ENCODE peak calls at places on chromosomes 11 and 22, in eight cellular contexts. One of them, this sample, is unnamed.

GRCh38 chr22:29136715-29137700 is 64.2 kb downstream of the KREMEN1 start:
- DNase-seq in cardiac muscle cell: no peak
- DNase-seq in HFFc6: no peak
- DNase-seq in activated B cell treated with CpG ODN at 0.5 μM for 24 hours: no peak
- DNase-seq in endothelial cell: no peak
- DNase-seq in osteocyte: no peak
- DNase-seq in A549: no peak
- DNase-seq in stomach: no peak
- DNase-seq in this sample: no peak

GRCh38 chr11:57348636-57349323 is 10.6 kb downstream of the P2RX3 start:
- DNase-seq in activated B cell treated with CpG ODN at 0.5 μM for 24 hours: no peak
- DNase-seq in stomach: no peak
- DNase-seq in endothelial cell: no peak
- DNase-seq in cardiac muscle cell: no peak
- DNase-seq in A549: no peak
- DNase-seq in osteocyte: no peak
- DNase-seq in HFFc6: no peak
- DNase-seq in this sample: no peak

GRCh38 chr11:67347964-67348749 is 5.2 kb downstream of the POLD4 start:
- DNase-seq in HFFc6: no peak
- DNase-seq in A549: peak; percentile 16
- DNase-seq in cardiac muscle cell: peak; percentile 43
- DNase-seq in activated B cell treated with CpG ODN at 0.5 μM for 24 hours: no peak
- DNase-seq in osteocyte: no peak
- DNase-seq in endothelial cell: no peak
- DNase-seq in stomach: no peak
- DNase-seq in this sample: no peak

GRCh38 chr11:68542617-68543016 is 82.1 kb downstream of the PPP6R3 start:
- DNase-seq in osteocyte: no peak
- DNase-seq in endothelial cell: no peak
- DNase-seq in cardiac muscle cell: peak; percentile 77
- DNase-seq in activated B cell treated with CpG ODN at 0.5 μM for 24 hours: no peak
- DNase-seq in HFFc6: peak; percentile 88
- DNase-seq in stomach: no peak
- DNase-seq in A549: no peak
- DNase-seq in this sample: no peak

GRCh38 chr11:17786824-17787525 is 52.4 kb downstream of the KCNC1 start:
- DNase-seq in endothelial cell: no peak
- DNase-seq in cardiac muscle cell: peak; percentile 15
- DNase-seq in stomach: no peak
- DNase-seq in HFFc6: peak; percentile 77
- DNase-seq in osteocyte: no peak
- DNase-seq in activated B cell treated with CpG ODN at 0.5 μM for 24 hours: no peak
- DNase-seq in A549: no peak
- DNase-seq in this sample: no peak

GRCh38 chr11:117218133-117218915 is 13.5 kb downstream of the PCSK7 start:
- DNase-seq in osteocyte: no peak
- DNase-seq in cardiac muscle cell: peak; percentile 97
- DNase-seq in endothelial cell: no peak
- DNase-seq in activated B cell treated with CpG ODN at 0.5 μM for 24 hours: no peak
- DNase-seq in HFFc6: no peak
- DNase-seq in A549: no peak
- DNase-seq in stomach: no peak
- DNase-seq in this sample: no peak

GRCh38 chr11:126989942-126990715 is 10.4 kb downstream of the KIRREL3 start:
- DNase-seq in activated B cell treated with CpG ODN at 0.5 μM for 24 hours: peak; percentile 32
- DNase-seq in osteocyte: peak; percentile 92
- DNase-seq in endothelial cell: peak; percentile 84
- DNase-seq in cardiac muscle cell: peak; percentile 73
- DNase-seq in stomach: peak; percentile 72
- DNase-seq in A549: peak; percentile 69
- DNase-seq in HFFc6: peak; percentile 64
- DNase-seq in this sample: peak; percentile 82

GRCh38 chr11:441418-442274 is at the start of gene ANO9:
- DNase-seq in endothelial cell: no peak
- DNase-seq in A549: no peak
- DNase-seq in cardiac muscle cell: no peak
- DNase-seq in osteocyte: no peak
- DNase-seq in stomach: peak; percentile 81
- DNase-seq in activated B cell treated with CpG ODN at 0.5 μM for 24 hours: peak; percentile 47
- DNase-seq in HFFc6: no peak
- DNase-seq in this sample: no peak

DNA sequence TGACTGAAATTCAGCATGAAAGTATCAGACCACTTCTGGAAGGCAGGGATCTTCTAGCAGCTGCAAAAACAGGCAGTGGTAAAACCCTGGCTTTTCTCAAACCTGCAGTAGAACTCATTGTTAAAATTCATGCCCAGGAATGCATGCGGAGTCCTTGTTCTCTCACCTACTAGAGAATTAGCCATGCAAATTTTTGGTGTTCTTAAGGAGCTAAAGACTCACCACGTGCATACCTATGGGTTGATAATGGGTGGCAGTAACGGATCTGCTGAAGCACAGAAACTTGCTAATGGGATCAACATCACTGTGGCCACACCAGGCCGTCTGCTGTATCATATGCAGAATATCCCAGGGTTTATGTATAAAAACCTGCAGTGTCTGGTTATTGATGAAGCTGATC is 19.1 kb downstream of the ZBTB44 start:
- DNase-seq in activated B cell treated with CpG ODN at 0.5 μM for 24 hours: no peak
- DNase-seq in endothelial cell: no peak
- DNase-seq in osteocyte: no peak
- DNase-seq in stomach: no peak
- DNase-seq in HFFc6: no peak
- DNase-seq in cardiac muscle cell: no peak
- DNase-seq in A549: no peak
- DNase-seq in this sample: no peak
- TF ChIP-seq CTCF in activated B cell treated with CpG ODN at 0.5 μM for 24 hours: no peak
- TF ChIP-seq CTCF in endothelial cell: no peak
- TF ChIP-seq CTCF in osteocyte: no peak
- TF ChIP-seq CTCF in stomach: no peak
- TF ChIP-seq CTCF in HFFc6: no peak
- TF ChIP-seq CTCF in cardiac muscle cell: no peak
- TF ChIP-seq CTCF in A549: no peak
- TF ChIP-seq CTCF in this sample: no peak

DNA sequence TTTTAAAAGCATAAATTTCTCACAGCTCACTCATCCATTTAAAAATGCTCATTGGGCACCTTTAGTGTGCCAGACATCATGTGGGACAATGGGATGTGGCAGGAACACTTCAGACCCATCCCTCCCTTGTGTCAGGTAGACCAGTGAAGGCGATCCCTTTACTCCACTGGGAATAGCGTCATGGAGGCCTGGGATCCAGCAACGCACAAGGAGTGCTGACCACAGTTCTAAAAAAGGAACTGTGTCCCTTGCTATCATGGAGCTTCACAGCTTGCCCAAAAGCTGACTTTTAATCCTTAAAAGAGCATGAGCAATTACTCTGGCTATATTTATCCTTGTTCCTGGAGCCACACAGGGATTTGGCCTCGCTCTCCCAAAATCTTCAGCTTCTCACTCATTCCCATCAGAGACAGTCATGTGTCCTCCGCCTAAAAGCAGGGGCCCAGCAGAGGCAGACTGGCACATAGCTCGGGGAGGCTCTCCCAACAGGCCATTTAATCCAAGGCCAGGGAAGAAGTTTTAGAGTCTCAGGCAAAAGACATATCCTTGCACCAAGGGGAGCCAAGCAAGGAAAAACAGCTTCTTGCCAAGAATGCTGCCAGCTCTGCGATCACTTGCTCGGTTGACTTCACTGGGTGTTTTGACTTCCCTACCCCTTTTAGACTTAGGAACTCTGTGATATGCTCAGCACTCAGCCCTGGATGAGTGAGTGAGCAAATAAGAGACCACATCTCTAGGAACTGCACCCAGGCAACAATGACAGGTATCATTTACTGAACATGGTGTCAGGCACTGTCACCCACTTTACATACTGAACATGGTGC is 3.5 kb upstream of the IRAG1 start:
- DNase-seq in HFFc6: no peak
- DNase-seq in endothelial cell: no peak
- DNase-seq in A549: no peak
- DNase-seq in osteocyte: no peak
- DNase-seq in stomach: no peak
- DNase-seq in cardiac muscle cell: no peak
- DNase-seq in activated B cell treated with CpG ODN at 0.5 μM for 24 hours: no peak
- DNase-seq in this sample: no peak
- TF ChIP-seq CTCF in HFFc6: no peak
- TF ChIP-seq CTCF in endothelial cell: no peak
- TF ChIP-seq CTCF in A549: no peak
- TF ChIP-seq CTCF in osteocyte: no peak
- TF ChIP-seq CTCF in stomach: no peak
- TF ChIP-seq CTCF in cardiac muscle cell: no peak
- TF ChIP-seq CTCF in activated B cell treated with CpG ODN at 0.5 μM for 24 hours: no peak
- TF ChIP-seq CTCF in this sample: no peak

DNA sequence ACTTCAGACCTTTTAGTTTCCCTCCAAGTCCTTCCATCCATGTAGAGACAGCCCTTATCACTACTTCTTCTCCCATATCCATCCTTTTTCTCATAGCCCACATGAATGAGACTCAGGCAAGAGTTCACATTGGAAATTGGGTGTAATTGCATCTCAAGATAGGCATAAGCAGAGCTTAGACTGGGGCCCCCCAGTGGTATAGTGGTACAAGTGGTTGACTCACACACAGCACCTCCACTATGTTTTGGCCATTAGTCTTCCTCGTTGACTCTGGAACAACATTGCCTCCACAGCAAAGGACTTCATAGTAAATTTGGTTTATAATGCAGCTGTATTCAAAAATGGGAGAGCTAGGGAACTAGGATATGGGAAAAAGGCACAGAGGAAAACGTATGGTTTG is 2.6 kb downstream of the UBQLN3 start:
- DNase-seq in activated B cell treated with CpG ODN at 0.5 μM for 24 hours: no peak
- DNase-seq in osteocyte: no peak
- DNase-seq in endothelial cell: no peak
- DNase-seq in HFFc6: no peak
- DNase-seq in stomach: no peak
- DNase-seq in A549: no peak
- DNase-seq in cardiac muscle cell: no peak
- DNase-seq in this sample: no peak
- TF ChIP-seq CTCF in activated B cell treated with CpG ODN at 0.5 μM for 24 hours: no peak
- TF ChIP-seq CTCF in osteocyte: no peak
- TF ChIP-seq CTCF in endothelial cell: no peak
- TF ChIP-seq CTCF in HFFc6: no peak
- TF ChIP-seq CTCF in stomach: no peak
- TF ChIP-seq CTCF in A549: no peak
- TF ChIP-seq CTCF in cardiac muscle cell: no peak
- TF ChIP-seq CTCF in this sample: no peak

GRCh38 chr22:44702479-44703219 is 645 bp downstream of the PRR5 start:
- DNase-seq in osteocyte: no peak
- DNase-seq in endothelial cell: peak; percentile 37
- DNase-seq in HFFc6: no peak
- DNase-seq in stomach: peak; percentile 40
- DNase-seq in A549: no peak
- DNase-seq in activated B cell treated with CpG ODN at 0.5 μM for 24 hours: no peak
- DNase-seq in cardiac muscle cell: peak; percentile 45
- DNase-seq in this sample: peak; percentile 18
- TF ChIP-seq CTCF in osteocyte: no peak
- TF ChIP-seq CTCF in endothelial cell: no peak
- TF ChIP-seq CTCF in HFFc6: peak; percentile 39
- TF ChIP-seq CTCF in stomach: no peak
- TF ChIP-seq CTCF in A549: no peak
- TF ChIP-seq CTCF in activated B cell treated with CpG ODN at 0.5 μM for 24 hours: no peak
- TF ChIP-seq CTCF in cardiac muscle cell: peak; percentile 14
- TF ChIP-seq CTCF in this sample: no peak